ENCODE peak calls at places on chromosomes 11 and 22, in ten cellular contexts. One of them, this sample, is unnamed.
A peak's percentile ranks its signal among the peaks of the same experiment; 100 is the strongest.

GRCh38 chr11:68122936-68123539 is 1.9 kb upstream of the CHKA start:
- DNase-seq in Caco-2: peak; percentile 91
- DNase-seq in body of pancreas: peak; percentile 73
- DNase-seq in CD8-positive, alpha-beta T cell: no peak
- DNase-seq in mesendoderm: peak; percentile 80
- DNase-seq in IMR-90: no peak
- DNase-seq in left ventricle myocardium inferior: peak; percentile 40
- DNase-seq in right lobe of liver: peak; percentile 76
- DNase-seq in ovary: no peak
- DNase-seq in H1: no peak
- DNase-seq in this sample: no peak

GRCh38 chr11:6544921-6545850 is 48.1 kb downstream of the DNHD1 start:
- DNase-seq in Caco-2: no peak
- DNase-seq in ovary: no peak
- DNase-seq in H1: no peak
- DNase-seq in mesendoderm: no peak
- DNase-seq in body of pancreas: peak; percentile 75
- DNase-seq in IMR-90: peak; percentile 51
- DNase-seq in right lobe of liver: no peak
- DNase-seq in left ventricle myocardium inferior: no peak
- DNase-seq in CD8-positive, alpha-beta T cell: no peak
- DNase-seq in this sample: no peak

GRCh38 chr11:114078423-114078822 is 18.9 kb downstream of the ZBTB16 start:
- DNase-seq in ovary: no peak
- DNase-seq in H1: no peak
- DNase-seq in Caco-2: peak; percentile 91
- DNase-seq in right lobe of liver: no peak
- DNase-seq in mesendoderm: peak; percentile 58
- DNase-seq in left ventricle myocardium inferior: no peak
- DNase-seq in body of pancreas: no peak
- DNase-seq in IMR-90: no peak
- DNase-seq in CD8-positive, alpha-beta T cell: no peak
- DNase-seq in this sample: no peak

GRCh38 chr11:27701262-27702105 is 1.2 kb upstream of the BDNF start:
- DNase-seq in CD8-positive, alpha-beta T cell: no peak
- DNase-seq in mesendoderm: no peak
- DNase-seq in right lobe of liver: no peak
- DNase-seq in Caco-2: no peak
- DNase-seq in left ventricle myocardium inferior: peak; percentile 41
- DNase-seq in IMR-90: peak; percentile 89
- DNase-seq in body of pancreas: no peak
- DNase-seq in ovary: peak; percentile 18
- DNase-seq in H1: no peak
- DNase-seq in this sample: peak; percentile 82

GRCh38 chr11:116990061-116990473 is 108.2 kb downstream of the SIK3 start:
- DNase-seq in body of pancreas: peak; percentile 30
- DNase-seq in mesendoderm: no peak
- DNase-seq in Caco-2: peak; percentile 52
- DNase-seq in ovary: no peak
- DNase-seq in IMR-90: peak; percentile 92
- DNase-seq in CD8-positive, alpha-beta T cell: no peak
- DNase-seq in right lobe of liver: no peak
- DNase-seq in left ventricle myocardium inferior: no peak
- DNase-seq in H1: no peak
- DNase-seq in this sample: peak; percentile 79

GRCh38 chr11:33443684-33444083 is 186.5 kb downstream of the HIPK3 start:
- DNase-seq in IMR-90: no peak
- DNase-seq in Caco-2: no peak
- DNase-seq in CD8-positive, alpha-beta T cell: no peak
- DNase-seq in right lobe of liver: no peak
- DNase-seq in H1: no peak
- DNase-seq in ovary: no peak
- DNase-seq in left ventricle myocardium inferior: no peak
- DNase-seq in body of pancreas: no peak
- DNase-seq in mesendoderm: no peak
- DNase-seq in this sample: no peak

GRCh38 chr11:79018371-79018849 is 422.4 kb downstream of the TENM4 start:
- DNase-seq in H1: no peak
- DNase-seq in IMR-90: peak; percentile 97
- DNase-seq in ovary: peak; percentile 30
- DNase-seq in Caco-2: no peak
- DNase-seq in right lobe of liver: no peak
- DNase-seq in mesendoderm: peak; percentile 93
- DNase-seq in CD8-positive, alpha-beta T cell: no peak
- DNase-seq in left ventricle myocardium inferior: no peak
- DNase-seq in body of pancreas: no peak
- DNase-seq in this sample: peak; percentile 87

GRCh38 chr11:101211407-101211975 is 81.9 kb upstream of the PGR start:
- DNase-seq in H1: no peak
- DNase-seq in right lobe of liver: no peak
- DNase-seq in IMR-90: no peak
- DNase-seq in CD8-positive, alpha-beta T cell: no peak
- DNase-seq in left ventricle myocardium inferior: no peak
- DNase-seq in Caco-2: peak; percentile 76
- DNase-seq in ovary: no peak
- DNase-seq in mesendoderm: peak; percentile 33
- DNase-seq in body of pancreas: no peak
- DNase-seq in this sample: no peak

GRCh38 chr11:120090411-120090810 is 47.5 kb downstream of the TRIM29 start:
- DNase-seq in left ventricle myocardium inferior: no peak
- DNase-seq in right lobe of liver: no peak
- DNase-seq in CD8-positive, alpha-beta T cell: no peak
- DNase-seq in Caco-2: no peak
- DNase-seq in IMR-90: no peak
- DNase-seq in ovary: no peak
- DNase-seq in mesendoderm: no peak
- DNase-seq in H1: no peak
- DNase-seq in body of pancreas: no peak
- DNase-seq in this sample: no peak

GRCh38 chr11:120088056-120088455 is 49.9 kb downstream of the TRIM29 start:
- DNase-seq in Caco-2: no peak
- DNase-seq in ovary: no peak
- DNase-seq in H1: no peak
- DNase-seq in CD8-positive, alpha-beta T cell: no peak
- DNase-seq in IMR-90: no peak
- DNase-seq in mesendoderm: no peak
- DNase-seq in left ventricle myocardium inferior: no peak
- DNase-seq in right lobe of liver: no peak
- DNase-seq in body of pancreas: no peak
- DNase-seq in this sample: no peak

GRCh38 chr11:120091701-120092100 is 46.2 kb downstream of the TRIM29 start:
- DNase-seq in H1: no peak
- DNase-seq in left ventricle myocardium inferior: no peak
- DNase-seq in CD8-positive, alpha-beta T cell: no peak
- DNase-seq in Caco-2: no peak
- DNase-seq in IMR-90: no peak
- DNase-seq in body of pancreas: no peak
- DNase-seq in mesendoderm: no peak
- DNase-seq in right lobe of liver: no peak
- DNase-seq in ovary: no peak
- DNase-seq in this sample: no peak

GRCh38 chr11:120089036-120090001 is 48.6 kb downstream of the TRIM29 start:
- DNase-seq in H1: no peak
- DNase-seq in left ventricle myocardium inferior: no peak
- DNase-seq in Caco-2: no peak
- DNase-seq in ovary: no peak
- DNase-seq in mesendoderm: no peak
- DNase-seq in right lobe of liver: no peak
- DNase-seq in body of pancreas: peak; percentile 22
- DNase-seq in IMR-90: no peak
- DNase-seq in CD8-positive, alpha-beta T cell: no peak
- DNase-seq in this sample: no peak

DNA sequence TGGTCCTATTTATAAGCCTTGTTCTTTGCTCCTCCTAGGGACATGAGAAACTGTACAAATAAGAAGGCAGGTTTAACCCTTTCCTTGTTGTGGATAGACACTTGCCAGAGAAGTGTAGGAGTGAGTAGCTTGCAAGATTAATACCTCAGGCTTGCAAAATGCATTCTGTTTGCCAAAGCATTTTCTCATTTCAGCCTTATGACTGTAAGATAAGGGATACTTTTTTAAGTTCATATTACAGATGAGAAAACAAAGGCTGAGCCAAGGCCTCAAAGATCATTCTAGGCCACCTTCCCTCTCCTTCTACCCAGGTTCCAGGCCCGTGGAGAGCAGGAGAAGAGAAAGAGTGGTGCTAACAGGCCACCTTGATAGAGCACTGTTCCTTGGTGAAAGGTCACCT is 46.8 kb downstream of the TRIM29 start:
- DNase-seq in body of pancreas: no peak
- DNase-seq in left ventricle myocardium inferior: no peak
- DNase-seq in IMR-90: no peak
- DNase-seq in ovary: no peak
- DNase-seq in right lobe of liver: no peak
- DNase-seq in mesendoderm: no peak
- DNase-seq in H1: no peak
- DNase-seq in CD8-positive, alpha-beta T cell: no peak
- DNase-seq in Caco-2: no peak
- DNase-seq in this sample: no peak
- H3K27me3 ChIP-seq in body of pancreas: no peaks in the 10 kb centered on the region
- H3K27me3 ChIP-seq in left ventricle myocardium inferior: peaks cover under 1% of the 10 kb centered on the region
- H3K27me3 ChIP-seq in IMR-90: peaks cover 26% of the 10 kb centered on the region
- H3K27me3 ChIP-seq in ovary: no peaks in the 10 kb centered on the region
- H3K27me3 ChIP-seq in right lobe of liver: no peaks in the 10 kb centered on the region
- H3K27me3 ChIP-seq in mesendoderm: no peaks in the 10 kb centered on the region
- H3K27me3 ChIP-seq in H1: peaks cover 6% of the 10 kb centered on the region
- H3K27me3 ChIP-seq in CD8-positive, alpha-beta T cell: no peaks in the 10 kb centered on the region
- H3K27me3 ChIP-seq in Caco-2: no peaks in the 10 kb centered on the region
- H3K27me3 ChIP-seq in this sample: peaks cover 3% of the 10 kb centered on the region

GRCh38 chr11:72736452-72737069 is 15.6 kb downstream of the ARAP1 start:
- DNase-seq in mesendoderm: peak; percentile 76
- DNase-seq in ovary: no peak
- DNase-seq in Caco-2: no peak
- DNase-seq in left ventricle myocardium inferior: peak; percentile 42
- DNase-seq in right lobe of liver: peak; percentile 78
- DNase-seq in CD8-positive, alpha-beta T cell: peak; percentile 58
- DNase-seq in body of pancreas: no peak
- DNase-seq in IMR-90: peak; percentile 77
- DNase-seq in H1: no peak
- DNase-seq in this sample: peak; percentile 29

GRCh38 chr11:72738199-72739141 is 13.7 kb downstream of the ARAP1 start:
- DNase-seq in left ventricle myocardium inferior: no peak
- DNase-seq in body of pancreas: no peak
- DNase-seq in mesendoderm: peak; percentile 77
- DNase-seq in ovary: no peak
- DNase-seq in IMR-90: peak; percentile 33
- DNase-seq in CD8-positive, alpha-beta T cell: no peak
- DNase-seq in right lobe of liver: peak; percentile 75
- DNase-seq in H1: no peak
- DNase-seq in Caco-2: no peak
- DNase-seq in this sample: no peak

GRCh38 chr11:72732329-72732728 is 19.9 kb downstream of the ARAP1 start:
- DNase-seq in right lobe of liver: no peak
- DNase-seq in mesendoderm: no peak
- DNase-seq in left ventricle myocardium inferior: no peak
- DNase-seq in Caco-2: no peak
- DNase-seq in IMR-90: no peak
- DNase-seq in ovary: no peak
- DNase-seq in body of pancreas: no peak
- DNase-seq in H1: no peak
- DNase-seq in CD8-positive, alpha-beta T cell: no peak
- DNase-seq in this sample: no peak

GRCh38 chr11:72737341-72737740 is 14.9 kb downstream of the ARAP1 start:
- DNase-seq in H1: no peak
- DNase-seq in ovary: no peak
- DNase-seq in body of pancreas: no peak
- DNase-seq in mesendoderm: no peak
- DNase-seq in CD8-positive, alpha-beta T cell: no peak
- DNase-seq in right lobe of liver: no peak
- DNase-seq in Caco-2: no peak
- DNase-seq in left ventricle myocardium inferior: no peak
- DNase-seq in IMR-90: no peak
- DNase-seq in this sample: no peak

DNA sequence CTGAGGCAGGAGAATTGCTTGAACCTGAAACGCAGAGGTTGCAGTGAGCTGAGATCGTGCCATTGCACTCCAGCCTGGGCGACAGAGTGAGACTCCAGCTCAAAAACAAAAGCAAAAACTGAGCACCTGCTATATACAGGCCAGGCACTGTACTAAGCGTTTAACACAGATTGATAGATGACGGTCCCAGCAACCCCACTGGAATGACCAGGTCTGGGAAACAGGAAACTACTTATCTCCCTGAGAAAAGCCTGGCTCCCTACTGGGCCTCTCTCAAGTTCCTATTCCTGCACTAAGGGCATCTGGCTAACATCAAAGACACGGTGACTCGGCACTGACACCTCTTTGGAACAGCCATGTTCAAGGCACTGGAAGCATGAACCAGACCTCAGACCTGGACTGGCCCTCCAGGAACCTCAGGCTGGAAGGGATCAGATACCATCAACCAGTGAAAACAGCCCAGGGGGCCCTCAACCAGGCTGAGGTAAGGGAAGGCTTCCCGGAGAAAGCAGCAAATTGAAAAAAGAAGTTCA is 16.6 kb downstream of the ARAP1 start:
- DNase-seq in Caco-2: peak; percentile 75
- DNase-seq in H1: no peak
- DNase-seq in right lobe of liver: no peak
- DNase-seq in mesendoderm: peak; percentile 98
- DNase-seq in body of pancreas: no peak
- DNase-seq in ovary: no peak
- DNase-seq in left ventricle myocardium inferior: peak; percentile 57
- DNase-seq in CD8-positive, alpha-beta T cell: no peak
- DNase-seq in IMR-90: peak; percentile 84
- DNase-seq in this sample: peak; percentile 48
- H3K4me3 ChIP-seq in Caco-2: no peak overlapping the region
- H3K4me3 ChIP-seq in H1: no peak overlapping the region
- H3K4me3 ChIP-seq in right lobe of liver: no peak overlapping the region
- H3K4me3 ChIP-seq in mesendoderm: no peak overlapping the region
- H3K4me3 ChIP-seq in body of pancreas: no peak overlapping the region
- H3K4me3 ChIP-seq in ovary: no peak overlapping the region
- H3K4me3 ChIP-seq in left ventricle myocardium inferior: no peak overlapping the region
- H3K4me3 ChIP-seq in CD8-positive, alpha-beta T cell: no peak overlapping the region
- H3K4me3 ChIP-seq in IMR-90: no peak overlapping the region
- H3K4me3 ChIP-seq in this sample: no peak overlapping the region

GRCh38 chr11:120775986-120776682 is 247.8 kb upstream of the TBCEL start:
- DNase-seq in IMR-90: no peak
- DNase-seq in Caco-2: no peak
- DNase-seq in mesendoderm: peak; percentile 71
- DNase-seq in H1: no peak
- DNase-seq in right lobe of liver: no peak
- DNase-seq in CD8-positive, alpha-beta T cell: no peak
- DNase-seq in body of pancreas: no peak
- DNase-seq in ovary: no peak
- DNase-seq in left ventricle myocardium inferior: no peak
- DNase-seq in this sample: no peak
- H3K27me3 ChIP-seq in IMR-90: peaks cover 10% of the 10 kb centered on the region
- H3K27me3 ChIP-seq in Caco-2: no peaks in the 10 kb centered on the region
- H3K27me3 ChIP-seq in mesendoderm: no peaks in the 10 kb centered on the region
- H3K27me3 ChIP-seq in H1: no peaks in the 10 kb centered on the region
- H3K27me3 ChIP-seq in right lobe of liver: no peaks in the 10 kb centered on the region
- H3K27me3 ChIP-seq in CD8-positive, alpha-beta T cell: no peaks in the 10 kb centered on the region
- H3K27me3 ChIP-seq in body of pancreas: no peaks in the 10 kb centered on the region
- H3K27me3 ChIP-seq in ovary: no peaks in the 10 kb centered on the region
- H3K27me3 ChIP-seq in left ventricle myocardium inferior: peaks cover 60% of the 10 kb centered on the region
- H3K27me3 ChIP-seq in this sample: no peaks in the 10 kb centered on the region

DNA sequence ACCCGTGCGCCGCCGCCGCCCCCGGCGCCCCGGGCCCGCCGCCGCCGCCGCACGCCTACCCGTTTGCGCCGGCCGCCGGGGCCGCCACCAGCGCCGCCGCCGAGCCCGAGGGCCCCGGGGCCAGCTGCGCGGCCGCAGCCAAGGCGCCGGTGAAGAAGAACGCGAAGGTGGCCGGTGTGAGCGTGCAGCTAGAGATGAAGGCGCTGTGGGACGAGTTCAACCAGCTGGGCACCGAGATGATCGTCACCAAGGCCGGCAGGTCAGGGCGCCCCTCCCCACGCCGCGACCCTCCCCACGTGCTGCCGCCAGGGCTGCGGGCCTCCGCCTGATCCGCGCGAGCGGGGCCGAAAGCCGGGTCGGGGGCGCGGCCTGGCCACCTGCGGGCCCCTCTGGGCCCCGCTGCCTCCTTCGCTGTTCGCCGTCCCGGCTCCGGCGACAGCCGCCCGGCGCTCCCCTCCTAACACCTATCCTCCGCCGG is 483 bp downstream of the TBX1 start:
- DNase-seq in right lobe of liver: no peak
- DNase-seq in mesendoderm: no peak
- DNase-seq in CD8-positive, alpha-beta T cell: no peak
- DNase-seq in ovary: no peak
- DNase-seq in left ventricle myocardium inferior: no peak
- DNase-seq in body of pancreas: no peak
- DNase-seq in IMR-90: no peak
- DNase-seq in H1: no peak
- DNase-seq in Caco-2: no peak
- DNase-seq in this sample: no peak
- H3K4me3 ChIP-seq in right lobe of liver: no peak overlapping the region
- H3K4me3 ChIP-seq in mesendoderm: no peak overlapping the region
- H3K4me3 ChIP-seq in CD8-positive, alpha-beta T cell: no peak overlapping the region
- H3K4me3 ChIP-seq in ovary: no peak overlapping the region
- H3K4me3 ChIP-seq in left ventricle myocardium inferior: peak overlapping the region; percentile 51
- H3K4me3 ChIP-seq in body of pancreas: no peak overlapping the region
- H3K4me3 ChIP-seq in IMR-90: no peak overlapping the region
- H3K4me3 ChIP-seq in H1: no peak overlapping the region
- H3K4me3 ChIP-seq in Caco-2: peak overlapping the region; percentile 32
- H3K4me3 ChIP-seq in this sample: peak overlapping the region; percentile 17